ENCODE peak calls at places on chromosome 6, in eight cellular contexts. U is CD4-positive, CD25-positive, alpha-beta regulatory T cell; D is body of pancreas; J is cardiac fibroblast; Z is transverse colon; K is activated CD4-positive, alpha-beta T cell treated with anti-CD3 and anti-CD28 coated beads for 4 hours; R is stimulated activated CD8-positive, alpha-beta memory T cell treated with anti-CD3 and anti-CD28 coated beads, Interleukin-4, amount 100 ng/mL, for 1 hour; T is stimulated activated CD4-positive, alpha-beta T cell treated with anti-CD3 and anti-CD28 coated beads, Interleukin-1b, Interleukin-23, amount 100 ng/mL, for 1 hour. C is an unnamed sample.

GRCh38 chr6:156390621-156391378 is 386.4 kb upstream of the ARID1B start:
- DNase-seq in U (no peak), D (no peak), J (no peak), Z (no peak), K (no peak), R (no peak), T (no peak), C (no peak)

GRCh38 chr6:121619013-121619412 is 183.6 kb downstream of the GJA1 start:
- DNase-seq in U (no peak), D (no peak), J (no peak), Z (no peak), K (no peak), R (no peak), T (no peak), C (no peak)

GRCh38 chr6:5787054-5787720 is 219.5 kb downstream of the NRN1 start:
- DNase-seq in U (no peak), D (no peak), J (no peak), Z (no peak), K (no peak), R (no peak), T (no peak), C (no peak)

GRCh38 chr6:170186006-170186908 is 104.6 kb downstream of the DLL1 start:
- DNase-seq in U (no peak), D (no peak), J (no peak), Z (no peak), K (no peak), R (no peak), T (no peak), C (no peak)

GRCh38 chr6:56604186-56604585 is 38.5 kb downstream of the DST start:
- DNase-seq in U (no peak), D (no peak), J (peak), Z (no peak), K (no peak), R (no peak), T (no peak), C (no peak)

GRCh38 chr6:22147983-22148797 is 148.6 kb downstream of the PRL start:
- DNase-seq in U (no peak), D (peak), J (peak), Z (no peak), K (no peak), R (no peak), T (no peak), C (no peak)

GRCh38 chr6:161215193-161215592 is 58.7 kb downstream of the AGPAT4 start:
- DNase-seq in U (no peak), D (no peak), J (peak), Z (no peak), K (no peak), R (no peak), T (no peak), C (no peak)

GRCh38 chr6:30887901-30888300 is 3.6 kb downstream of the DDR1 start:
- DNase-seq in U (no peak), D (no peak), J (peak), Z (no peak), K (no peak), R (no peak), T (no peak), C (no peak)

GRCh38 chr6:154821099-154821498 is 87.9 kb downstream of the SCAF8 start:
- DNase-seq in U (no peak), D (no peak), J (no peak), Z (no peak), K (no peak), R (no peak), T (no peak), C (no peak)

C was measured in effector CD4-positive, alpha-beta T cell.